ENCODE peak calls at places on chromosome 7, in ten cellular contexts. One of them, this sample, is unnamed.

GRCh38 chr7:128705891-128706333 is 33.2 kb upstream of the CALU start:
- DNase-seq in heart right ventricle: no peak
- DNase-seq in hepatocyte: no peak
- DNase-seq in SJSA1: no peak
- DNase-seq in left ventricle myocardium inferior: no peak
- DNase-seq in lung: no peak
- DNase-seq in mammary epithelial cell: no peak
- DNase-seq in mesendoderm: peak; percentile 51
- DNase-seq in IMR-90: peak; percentile 25
- DNase-seq in breast epithelium: no peak
- DNase-seq in this sample: no peak

GRCh38 chr7:120628233-120628632 is 229.7 kb downstream of the TSPAN12 start:
- DNase-seq in heart right ventricle: no peak
- DNase-seq in hepatocyte: no peak
- DNase-seq in SJSA1: no peak
- DNase-seq in left ventricle myocardium inferior: no peak
- DNase-seq in lung: no peak
- DNase-seq in mammary epithelial cell: no peak
- DNase-seq in mesendoderm: no peak
- DNase-seq in IMR-90: no peak
- DNase-seq in breast epithelium: no peak
- DNase-seq in this sample: no peak

GRCh38 chr7:21867816-21868646 is 77.7 kb downstream of the CDCA7L start:
- DNase-seq in heart right ventricle: no peak
- DNase-seq in hepatocyte: no peak
- DNase-seq in SJSA1: no peak
- DNase-seq in left ventricle myocardium inferior: no peak
- DNase-seq in lung: no peak
- DNase-seq in mammary epithelial cell: no peak
- DNase-seq in mesendoderm: no peak
- DNase-seq in IMR-90: no peak
- DNase-seq in breast epithelium: no peak
- DNase-seq in this sample: no peak

GRCh38 chr7:117645456-117646181 is 165.8 kb downstream of the CFTR start:
- DNase-seq in heart right ventricle: no peak
- DNase-seq in hepatocyte: no peak
- DNase-seq in SJSA1: peak; percentile 65
- DNase-seq in left ventricle myocardium inferior: no peak
- DNase-seq in lung: no peak
- DNase-seq in mammary epithelial cell: peak; percentile 25
- DNase-seq in mesendoderm: peak; percentile 25
- DNase-seq in IMR-90: peak; percentile 91
- DNase-seq in breast epithelium: no peak
- DNase-seq in this sample: peak; percentile 76

GRCh38 chr7:145082366-145083240 is 246.8 kb upstream of the TPK1 start:
- DNase-seq in heart right ventricle: no peak
- DNase-seq in hepatocyte: no peak
- DNase-seq in SJSA1: no peak
- DNase-seq in left ventricle myocardium inferior: no peak
- DNase-seq in lung: no peak
- DNase-seq in mammary epithelial cell: no peak
- DNase-seq in mesendoderm: peak; percentile 76
- DNase-seq in IMR-90: no peak
- DNase-seq in breast epithelium: no peak
- DNase-seq in this sample: no peak

GRCh38 chr7:106597751-106598619 is 63.0 kb downstream of the CCDC71L start:
- DNase-seq in heart right ventricle: no peak
- DNase-seq in hepatocyte: no peak
- DNase-seq in SJSA1: no peak
- DNase-seq in left ventricle myocardium inferior: no peak
- DNase-seq in lung: no peak
- DNase-seq in mammary epithelial cell: no peak
- DNase-seq in mesendoderm: no peak
- DNase-seq in IMR-90: no peak
- DNase-seq in breast epithelium: no peak
- DNase-seq in this sample: no peak

GRCh38 chr7:90401989-90402388 is 1.3 kb upstream of the CLDN12 start:
- DNase-seq in heart right ventricle: no peak
- DNase-seq in hepatocyte: no peak
- DNase-seq in SJSA1: no peak
- DNase-seq in left ventricle myocardium inferior: no peak
- DNase-seq in lung: no peak
- DNase-seq in mammary epithelial cell: no peak
- DNase-seq in mesendoderm: peak; percentile 34
- DNase-seq in IMR-90: peak; percentile 37
- DNase-seq in breast epithelium: no peak
- DNase-seq in this sample: no peak

GRCh38 chr7:19108985-19109946 is 8.2 kb downstream of the TWIST1 start:
- DNase-seq in heart right ventricle: no peak
- DNase-seq in hepatocyte: no peak
- DNase-seq in SJSA1: no peak
- DNase-seq in left ventricle myocardium inferior: no peak
- DNase-seq in lung: no peak
- DNase-seq in mammary epithelial cell: no peak
- DNase-seq in mesendoderm: no peak
- DNase-seq in IMR-90: no peak
- DNase-seq in breast epithelium: no peak
- DNase-seq in this sample: no peak

GRCh38 chr7:148953676-148954075 is 69.6 kb upstream of the EZH2 start:
- DNase-seq in heart right ventricle: no peak
- DNase-seq in hepatocyte: no peak
- DNase-seq in SJSA1: no peak
- DNase-seq in left ventricle myocardium inferior: no peak
- DNase-seq in lung: no peak
- DNase-seq in mammary epithelial cell: no peak
- DNase-seq in mesendoderm: no peak
- DNase-seq in IMR-90: no peak
- DNase-seq in breast epithelium: no peak
- DNase-seq in this sample: no peak

GRCh38 chr7:55112056-55112455 is 93.2 kb downstream of the EGFR start:
- DNase-seq in heart right ventricle: no peak
- DNase-seq in hepatocyte: no peak
- DNase-seq in SJSA1: no peak
- DNase-seq in left ventricle myocardium inferior: no peak
- DNase-seq in lung: no peak
- DNase-seq in mammary epithelial cell: no peak
- DNase-seq in mesendoderm: no peak
- DNase-seq in IMR-90: no peak
- DNase-seq in breast epithelium: no peak
- DNase-seq in this sample: no peak

GRCh38 chr7:124457841-124458240 is 307.8 kb downstream of the GPR37 start:
- DNase-seq in heart right ventricle: no peak
- DNase-seq in hepatocyte: no peak
- DNase-seq in SJSA1: no peak
- DNase-seq in left ventricle myocardium inferior: no peak
- DNase-seq in lung: no peak
- DNase-seq in mammary epithelial cell: peak; percentile 35
- DNase-seq in mesendoderm: no peak
- DNase-seq in IMR-90: peak; percentile 70
- DNase-seq in breast epithelium: no peak
- DNase-seq in this sample: no peak

GRCh38 chr7:124459101-124460052 is 306.2 kb downstream of the GPR37 start:
- DNase-seq in heart right ventricle: no peak
- DNase-seq in hepatocyte: peak; percentile 26
- DNase-seq in SJSA1: no peak
- DNase-seq in left ventricle myocardium inferior: no peak
- DNase-seq in lung: no peak
- DNase-seq in mammary epithelial cell: no peak
- DNase-seq in mesendoderm: no peak
- DNase-seq in IMR-90: peak; percentile 87
- DNase-seq in breast epithelium: no peak
- DNase-seq in this sample: no peak

GRCh38 chr7:124460053-124460445 is 305.5 kb downstream of the GPR37 start:
- DNase-seq in heart right ventricle: no peak
- DNase-seq in hepatocyte: no peak
- DNase-seq in SJSA1: no peak
- DNase-seq in left ventricle myocardium inferior: no peak
- DNase-seq in lung: no peak
- DNase-seq in mammary epithelial cell: no peak
- DNase-seq in mesendoderm: no peak
- DNase-seq in IMR-90: peak; percentile 6
- DNase-seq in breast epithelium: no peak
- DNase-seq in this sample: no peak

GRCh38 chr7:124462249-124462648 is 303.3 kb downstream of the GPR37 start:
- DNase-seq in heart right ventricle: no peak
- DNase-seq in hepatocyte: no peak
- DNase-seq in SJSA1: no peak
- DNase-seq in left ventricle myocardium inferior: no peak
- DNase-seq in lung: no peak
- DNase-seq in mammary epithelial cell: peak; percentile 37
- DNase-seq in mesendoderm: no peak
- DNase-seq in IMR-90: peak; percentile 94
- DNase-seq in breast epithelium: no peak
- DNase-seq in this sample: no peak

GRCh38 chr7:124460555-124460954 is 305.0 kb downstream of the GPR37 start:
- DNase-seq in heart right ventricle: no peak
- DNase-seq in hepatocyte: no peak
- DNase-seq in SJSA1: no peak
- DNase-seq in left ventricle myocardium inferior: no peak
- DNase-seq in lung: no peak
- DNase-seq in mammary epithelial cell: no peak
- DNase-seq in mesendoderm: no peak
- DNase-seq in IMR-90: no peak
- DNase-seq in breast epithelium: no peak
- DNase-seq in this sample: no peak
- H3K4me3 ChIP-seq in heart right ventricle: no peak overlapping the region
- H3K4me3 ChIP-seq in hepatocyte: no peak overlapping the region
- H3K4me3 ChIP-seq in SJSA1: no peak overlapping the region
- H3K4me3 ChIP-seq in left ventricle myocardium inferior: no peak overlapping the region
- H3K4me3 ChIP-seq in lung: no peak overlapping the region
- H3K4me3 ChIP-seq in mammary epithelial cell: no peak overlapping the region
- H3K4me3 ChIP-seq in mesendoderm: no peak overlapping the region
- H3K4me3 ChIP-seq in IMR-90: no peak overlapping the region
- H3K4me3 ChIP-seq in breast epithelium: no peak overlapping the region
- H3K4me3 ChIP-seq in this sample: no peak overlapping the region

GRCh38 chr7:112182749-112183148 is 23.4 kb downstream of the DOCK4 start:
- DNase-seq in heart right ventricle: peak; percentile 71
- DNase-seq in hepatocyte: peak; percentile 14
- DNase-seq in SJSA1: no peak
- DNase-seq in left ventricle myocardium inferior: peak; percentile 61
- DNase-seq in lung: no peak
- DNase-seq in mammary epithelial cell: no peak
- DNase-seq in mesendoderm: no peak
- DNase-seq in IMR-90: no peak
- DNase-seq in breast epithelium: no peak
- DNase-seq in this sample: peak; percentile 66

GRCh38 chr7:112185005-112185834 is 21.0 kb downstream of the DOCK4 start:
- DNase-seq in heart right ventricle: no peak
- DNase-seq in hepatocyte: no peak
- DNase-seq in SJSA1: no peak
- DNase-seq in left ventricle myocardium inferior: no peak
- DNase-seq in lung: no peak
- DNase-seq in mammary epithelial cell: no peak
- DNase-seq in mesendoderm: no peak
- DNase-seq in IMR-90: no peak
- DNase-seq in breast epithelium: no peak
- DNase-seq in this sample: no peak

GRCh38 chr7:112183266-112183665 is 22.9 kb downstream of the DOCK4 start:
- DNase-seq in heart right ventricle: no peak
- DNase-seq in hepatocyte: no peak
- DNase-seq in SJSA1: no peak
- DNase-seq in left ventricle myocardium inferior: no peak
- DNase-seq in lung: no peak
- DNase-seq in mammary epithelial cell: no peak
- DNase-seq in mesendoderm: no peak
- DNase-seq in IMR-90: no peak
- DNase-seq in breast epithelium: no peak
- DNase-seq in this sample: no peak

GRCh38 chr7:112186300-112186699 is 19.9 kb downstream of the DOCK4 start:
- DNase-seq in heart right ventricle: no peak
- DNase-seq in hepatocyte: no peak
- DNase-seq in SJSA1: no peak
- DNase-seq in left ventricle myocardium inferior: no peak
- DNase-seq in lung: no peak
- DNase-seq in mammary epithelial cell: no peak
- DNase-seq in mesendoderm: no peak
- DNase-seq in IMR-90: no peak
- DNase-seq in breast epithelium: no peak
- DNase-seq in this sample: no peak

GRCh38 chr7:112184455-112184854 is 21.7 kb downstream of the DOCK4 start:
- DNase-seq in heart right ventricle: no peak
- DNase-seq in hepatocyte: no peak
- DNase-seq in SJSA1: no peak
- DNase-seq in left ventricle myocardium inferior: no peak
- DNase-seq in lung: no peak
- DNase-seq in mammary epithelial cell: no peak
- DNase-seq in mesendoderm: no peak
- DNase-seq in IMR-90: no peak
- DNase-seq in breast epithelium: no peak
- DNase-seq in this sample: no peak
- H3K27me3 ChIP-seq in heart right ventricle: no peaks in the 10 kb centered on the region
- H3K27me3 ChIP-seq in hepatocyte: no peaks in the 10 kb centered on the region
- H3K27me3 ChIP-seq in SJSA1: no peaks in the 10 kb centered on the region
- H3K27me3 ChIP-seq in left ventricle myocardium inferior: no peaks in the 10 kb centered on the region
- H3K27me3 ChIP-seq in lung: no peaks in the 10 kb centered on the region
- H3K27me3 ChIP-seq in mammary epithelial cell: no peaks in the 10 kb centered on the region
- H3K27me3 ChIP-seq in mesendoderm: no peaks in the 10 kb centered on the region
- H3K27me3 ChIP-seq in IMR-90: no peaks in the 10 kb centered on the region
- H3K27me3 ChIP-seq in breast epithelium: no peaks in the 10 kb centered on the region
- H3K27me3 ChIP-seq in this sample: no peaks in the 10 kb centered on the region

DNA sequence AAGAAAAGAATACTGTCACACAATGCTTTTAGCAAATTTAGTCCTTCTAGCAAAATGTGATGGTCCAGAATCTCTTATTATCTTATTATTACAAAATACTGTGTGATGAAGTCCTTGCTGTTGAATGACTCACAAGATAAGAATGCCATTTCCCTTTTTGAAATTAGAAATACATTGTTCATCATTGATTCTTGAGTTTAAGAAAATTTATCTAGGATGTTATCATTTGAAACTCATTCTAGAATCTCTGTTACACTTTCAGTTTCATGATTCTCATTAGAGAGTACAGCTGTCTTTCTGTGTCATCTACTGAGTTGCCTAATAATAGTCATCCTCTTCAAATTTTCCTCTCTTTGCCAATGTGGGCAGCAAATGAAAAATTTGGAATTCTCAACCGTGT is 9.6 kb downstream of the ZKSCAN5 start:
- DNase-seq in heart right ventricle: no peak
- DNase-seq in hepatocyte: no peak
- DNase-seq in SJSA1: no peak
- DNase-seq in left ventricle myocardium inferior: no peak
- DNase-seq in lung: no peak
- DNase-seq in mammary epithelial cell: no peak
- DNase-seq in mesendoderm: no peak
- DNase-seq in IMR-90: peak; percentile 68
- DNase-seq in breast epithelium: no peak
- DNase-seq in this sample: peak; percentile 50
- H3K27ac ChIP-seq in heart right ventricle: no peak overlapping the region
- H3K27ac ChIP-seq in hepatocyte: no peak overlapping the region
- H3K27ac ChIP-seq in SJSA1: no peak overlapping the region
- H3K27ac ChIP-seq in left ventricle myocardium inferior: no peak overlapping the region
- H3K27ac ChIP-seq in lung: no peak overlapping the region
- H3K27ac ChIP-seq in mammary epithelial cell: no peak overlapping the region
- H3K27ac ChIP-seq in mesendoderm: no peak overlapping the region
- H3K27ac ChIP-seq in IMR-90: no peak overlapping the region
- H3K27ac ChIP-seq in breast epithelium: no peak overlapping the region
- H3K27ac ChIP-seq in this sample: no peak overlapping the region

DNA sequence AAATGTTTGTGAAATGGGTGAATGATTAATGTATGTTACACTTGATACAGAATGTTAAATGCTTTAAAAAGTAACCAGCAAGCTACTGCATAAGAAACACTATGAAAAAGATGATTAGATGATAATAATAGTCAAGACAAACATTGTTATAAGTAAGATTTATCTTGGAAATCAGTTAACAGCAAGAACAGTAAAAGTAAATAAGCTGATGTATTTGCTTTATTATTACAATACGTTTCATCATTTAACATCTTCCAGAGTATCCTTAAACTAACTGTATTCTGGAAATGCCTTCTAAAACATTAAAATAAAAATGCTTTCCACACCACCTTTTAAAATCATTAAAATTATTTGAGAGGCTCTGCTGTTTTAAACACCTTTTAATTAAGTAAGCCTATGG is 204.6 kb downstream of the RELN start:
- DNase-seq in heart right ventricle: no peak
- DNase-seq in hepatocyte: no peak
- DNase-seq in SJSA1: no peak
- DNase-seq in left ventricle myocardium inferior: no peak
- DNase-seq in lung: no peak
- DNase-seq in mammary epithelial cell: no peak
- DNase-seq in mesendoderm: no peak
- DNase-seq in IMR-90: no peak
- DNase-seq in breast epithelium: no peak
- DNase-seq in this sample: no peak
- H3K4me3 ChIP-seq in heart right ventricle: no peak overlapping the region
- H3K4me3 ChIP-seq in hepatocyte: no peak overlapping the region
- H3K4me3 ChIP-seq in SJSA1: no peak overlapping the region
- H3K4me3 ChIP-seq in left ventricle myocardium inferior: no peak overlapping the region
- H3K4me3 ChIP-seq in lung: no peak overlapping the region
- H3K4me3 ChIP-seq in mammary epithelial cell: no peak overlapping the region
- H3K4me3 ChIP-seq in mesendoderm: no peak overlapping the region
- H3K4me3 ChIP-seq in IMR-90: no peak overlapping the region
- H3K4me3 ChIP-seq in breast epithelium: no peak overlapping the region
- H3K4me3 ChIP-seq in this sample: no peak overlapping the region

This sample was measured in cardiac muscle cell.